ENCODE peak calls at places on chromosomes 2 and 18, in ten cellular contexts. P, H, A, X, S, V, M, G, O and L are unnamed samples.
A peak's percentile ranks its signal among the peaks of the same experiment; 100 is the strongest.

GRCh38 chr2:173690349-173690748 is 274.8 kb downstream of the SP3 start:
- DNase-seq in G (no peak), A (no peak), X (no peak), H (no peak), V (no peak), S (no peak), O (no peak), P (no peak), M (no peak), L (no peak)

GRCh38 chr2:237154894-237155851 is 69.5 kb downstream of the COPS8 start:
- DNase-seq in P (no peak), O (no peak), S (no peak), V (no peak), M (no peak), X (no peak), H (no peak), G (no peak), A (no peak), L (no peak)

GRCh38 chr2:30162821-30163220 is 16.0 kb downstream of the YPEL5 start:
- DNase-seq in O (no peak), V (no peak), P (no peak), A (no peak), H (no peak), X (no peak), S (no peak), G (no peak), M (no peak), L (no peak)

GRCh38 chr2:168495524-168495923 is 39.5 kb downstream of the CERS6 start:
- DNase-seq in X (no peak), G (no peak), V (no peak), H (no peak), M (no peak), P (no peak), S (no peak), O (no peak), A (no peak), L (no peak)

GRCh38 chr2:205650450-205650849 is 31.9 kb upstream of the NRP2 start:
- DNase-seq in A (no peak), G (no peak), M (no peak), O (no peak), H (peak; percentile 26), P (peak; percentile 29), X (peak; percentile 61), V (no peak), S (no peak), L (no peak)

GRCh38 chr2:85705680-85706039 is 11.5 kb downstream of the GNLY start:
- DNase-seq in G (no peak), P (peak; percentile 39), O (peak; percentile 75), X (peak; percentile 99), A (no peak), V (peak; percentile 76), S (peak; percentile 44), M (peak; percentile 86), H (no peak), L (peak; percentile 98)

GRCh38 chr2:46335404-46335965 is 38.3 kb downstream of the EPAS1 start:
- DNase-seq in P (peak; percentile 88), V (no peak), S (no peak), O (peak; percentile 55), A (peak; percentile 57), X (peak; percentile 88), G (no peak), H (no peak), M (no peak), L (peak; percentile 77)

GRCh38 chr2:236633219-236633570 is 63.6 kb downstream of the ACKR3 start:
- DNase-seq in X (no peak), A (no peak), S (no peak), M (no peak), G (no peak), H (no peak), P (no peak), V (no peak), O (no peak), L (no peak)

GRCh38 chr2:10345813-10346212 is 43.1 kb downstream of the HPCAL1 start:
- DNase-seq in P (no peak), X (no peak), H (no peak), O (no peak), V (peak; percentile 31), M (no peak), A (no peak), S (no peak), G (no peak), L (no peak)
- H3K4me1 ChIP-seq in P (peaks cover 31% of the 10 kb centered on the region), X (peaks cover 11% of the 10 kb centered on the region), H (peaks cover 28% of the 10 kb centered on the region), O (no peaks in the 10 kb centered on the region), V (peaks cover 4% of the 10 kb centered on the region), M (no peaks in the 10 kb centered on the region), A (peaks cover 64% of the 10 kb centered on the region), S (peaks cover 8% of the 10 kb centered on the region), G (peaks cover 12% of the 10 kb centered on the region), L (no peaks in the 10 kb centered on the region)

GRCh38 chr2:222305510-222306392 is 7.0 kb upstream of the PAX3 start:
- DNase-seq in G (no peak), V (no peak), O (no peak), M (no peak), A (peak; percentile 39), X (no peak), H (no peak), S (no peak), P (no peak), L (no peak)

GRCh38 chr2:222306393-222307137 is 7.8 kb upstream of the PAX3 start:
- DNase-seq in G (no peak), M (no peak), X (no peak), H (no peak), A (no peak), S (no peak), V (no peak), O (no peak), P (no peak), L (no peak)

GRCh38 chr2:222303045-222303827 is 4.4 kb upstream of the PAX3 start:
- DNase-seq in M (no peak), O (no peak), G (no peak), A (no peak), V (no peak), H (no peak), S (no peak), X (no peak), P (no peak), L (no peak)

GRCh38 chr2:222303828-222304736 is 5.3 kb upstream of the PAX3 start:
- DNase-seq in P (no peak), O (no peak), V (no peak), S (no peak), X (no peak), G (no peak), M (no peak), H (no peak), A (no peak), L (no peak)

GRCh38 chr2:222304737-222305509 is 6.1 kb upstream of the PAX3 start:
- DNase-seq in O (no peak), G (no peak), H (no peak), S (no peak), M (no peak), A (no peak), P (no peak), V (no peak), X (no peak), L (no peak)
- H3K4me3 ChIP-seq in O (peak overlapping the region; percentile 39), G (peak overlapping the region; percentile 50), H (peak overlapping the region; percentile 55), S (no peak overlapping the region), M (peak overlapping the region; percentile 39), A (no peak overlapping the region), P (peak overlapping the region; percentile 33), V (peak overlapping the region; percentile 81), X (peak overlapping the region; percentile 30), L (no peak overlapping the region)

DNA sequence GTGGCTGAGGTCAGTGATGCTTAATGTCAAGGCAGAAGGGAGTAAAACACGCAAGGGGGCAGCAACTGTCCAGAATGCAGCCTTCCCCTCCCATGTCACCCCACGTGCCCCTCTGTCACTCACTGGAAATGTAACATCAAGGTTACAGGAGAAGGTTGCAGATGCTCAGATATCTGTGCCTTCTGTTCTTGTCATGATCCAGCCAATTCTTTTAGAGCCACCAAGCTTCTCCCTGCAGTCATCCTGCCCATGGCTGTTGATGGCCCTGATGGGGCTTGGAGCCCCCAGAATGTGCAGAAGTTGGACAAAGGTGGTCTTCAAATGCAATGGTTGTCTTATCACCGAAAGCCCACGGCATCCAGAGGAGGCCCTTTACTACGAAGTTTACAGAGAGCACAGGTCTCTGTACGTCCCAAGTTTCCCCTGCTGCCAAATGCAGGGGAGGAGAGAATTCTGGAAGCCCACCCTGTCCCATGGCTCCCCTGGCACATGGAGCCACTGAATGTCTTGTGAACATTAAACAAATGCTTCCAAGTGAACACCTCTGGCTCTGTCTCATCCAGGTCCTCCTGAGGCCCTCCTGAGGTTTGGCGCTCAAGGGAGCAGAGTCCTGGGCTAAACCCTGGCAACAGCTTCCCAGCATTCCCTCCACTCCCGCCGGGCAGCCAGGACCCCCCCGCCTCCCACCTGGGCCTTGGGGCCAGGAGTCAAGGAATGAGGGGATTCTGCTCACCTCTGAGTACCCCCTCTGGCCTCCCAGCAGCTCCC is 4.5 kb upstream of the GPR55 start:
- DNase-seq in G (no peak), P (no peak), X (no peak), M (peak; percentile 30), V (no peak), A (no peak), O (no peak), H (no peak), S (peak; percentile 1), L (no peak)
- TF ChIP-seq CTCF in G (no peak), P (no peak), X (no peak), M (no peak), V (no peak), A (no peak), O (no peak), H (no peak), S (no peak), L (no peak)

GRCh38 chr18:12313530-12314245 is 5.6 kb downstream of the TUBB6 start:
- DNase-seq in P (no peak), O (no peak), A (no peak), S (no peak), V (no peak), M (no peak), X (no peak), G (no peak), H (no peak), L (no peak)

GRCh38 chr18:12312936-12313335 is 4.9 kb downstream of the TUBB6 start:
- DNase-seq in S (no peak), A (no peak), G (no peak), O (no peak), H (no peak), P (no peak), M (no peak), X (peak; percentile 30), V (no peak), L (peak; percentile 79)

GRCh38 chr18:12315481-12315880 is 7.4 kb downstream of the TUBB6 start:
- DNase-seq in P (no peak), S (no peak), M (no peak), V (no peak), A (no peak), H (no peak), G (no peak), O (no peak), X (no peak), L (no peak)

GRCh38 chr18:12315911-12316310 is 7.9 kb downstream of the TUBB6 start:
- DNase-seq in A (peak; percentile 55), X (no peak), G (peak; percentile 71), O (no peak), M (no peak), S (peak; percentile 36), P (no peak), V (no peak), H (no peak), L (no peak)

DNA sequence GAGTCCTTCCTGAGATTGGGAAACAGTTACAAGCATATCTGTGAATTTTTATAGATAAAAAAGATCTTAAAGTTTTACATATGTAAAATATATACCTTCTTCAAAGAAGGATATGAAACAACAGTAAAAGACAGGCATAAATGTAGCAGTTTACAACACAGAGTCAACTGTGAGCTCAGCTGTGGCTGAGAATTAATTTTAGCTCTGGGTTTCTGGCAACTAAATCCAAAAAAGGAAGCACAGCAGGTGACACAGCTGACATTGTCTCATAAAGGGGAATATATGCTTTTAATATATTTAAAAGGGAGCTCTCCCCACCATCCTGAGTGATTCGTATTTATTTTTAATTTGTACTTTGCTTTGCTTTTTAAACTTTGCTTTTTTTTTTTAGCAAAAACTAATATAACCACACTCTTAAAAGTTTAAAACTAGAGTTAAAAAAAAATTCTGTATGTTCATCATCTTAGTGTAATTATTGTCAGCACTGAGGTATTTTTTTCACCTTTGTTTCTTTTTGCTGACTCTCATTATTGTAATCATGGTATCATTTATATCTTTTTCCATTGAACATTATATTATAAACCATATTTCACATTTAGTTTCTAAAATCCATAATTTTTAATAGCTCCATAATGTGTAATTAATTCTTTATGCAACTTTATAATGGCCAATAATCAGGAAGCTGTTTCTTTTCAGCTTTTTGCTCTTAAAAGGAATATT is 6.7 kb downstream of the TUBB6 start:
- DNase-seq in X (no peak), H (no peak), P (no peak), G (no peak), O (no peak), V (no peak), M (no peak), A (no peak), S (no peak), L (no peak)
- H3K4me1 ChIP-seq in X (peaks cover 21% of the 10 kb centered on the region), H (no peaks in the 10 kb centered on the region), P (peaks cover 37% of the 10 kb centered on the region), G (peaks cover 54% of the 10 kb centered on the region), O (no peaks in the 10 kb centered on the region), V (peaks cover 3% of the 10 kb centered on the region), M (no peaks in the 10 kb centered on the region), A (peaks cover 54% of the 10 kb centered on the region), S (peaks cover 25% of the 10 kb centered on the region), L (peaks cover 2% of the 10 kb centered on the region)